ENCODE peak calls at places on chromosomes 3 and 15, in nine cellular contexts. One of them, this sample, is unnamed.

GRCh38 chr3:16142350-16143050 is 32.0 kb upstream of the GALNT15 start:
- DNase-seq in coronary artery: no peak
- DNase-seq in mammary epithelial cell: no peak
- DNase-seq in HepG2: no peak
- DNase-seq in uterus: no peak
- DNase-seq in left lung: no peak
- DNase-seq in heart right ventricle: no peak
- DNase-seq in psoas muscle: no peak
- DNase-seq in dorsolateral prefrontal cortex: no peak
- DNase-seq in this sample: no peak

GRCh38 chr15:51846463-51847230 is 17.2 kb downstream of the TMOD3 start:
- DNase-seq in mammary epithelial cell: peak
- DNase-seq in coronary artery: no peak
- DNase-seq in HepG2: no peak
- DNase-seq in psoas muscle: no peak
- DNase-seq in heart right ventricle: no peak
- DNase-seq in left lung: no peak
- DNase-seq in dorsolateral prefrontal cortex: no peak
- DNase-seq in uterus: no peak
- DNase-seq in this sample: no peak

GRCh38 chr3:192005989-192006388 is 545.0 kb downstream of the PYDC2 start:
- DNase-seq in dorsolateral prefrontal cortex: no peak
- DNase-seq in HepG2: no peak
- DNase-seq in psoas muscle: no peak
- DNase-seq in heart right ventricle: no peak
- DNase-seq in mammary epithelial cell: no peak
- DNase-seq in left lung: no peak
- DNase-seq in coronary artery: no peak
- DNase-seq in uterus: no peak
- DNase-seq in this sample: no peak

GRCh38 chr3:177262396-177262795 is 65.1 kb upstream of the TBL1XR1 start:
- DNase-seq in HepG2: peak
- DNase-seq in mammary epithelial cell: peak
- DNase-seq in left lung: no peak
- DNase-seq in psoas muscle: no peak
- DNase-seq in coronary artery: no peak
- DNase-seq in dorsolateral prefrontal cortex: no peak
- DNase-seq in uterus: no peak
- DNase-seq in heart right ventricle: no peak
- DNase-seq in this sample: no peak

GRCh38 chr3:128349963-128350599 is 116.6 kb downstream of the DNAJB8 start:
- DNase-seq in uterus: no peak
- DNase-seq in psoas muscle: peak
- DNase-seq in HepG2: no peak
- DNase-seq in heart right ventricle: no peak
- DNase-seq in coronary artery: no peak
- DNase-seq in mammary epithelial cell: no peak
- DNase-seq in dorsolateral prefrontal cortex: no peak
- DNase-seq in left lung: no peak
- DNase-seq in this sample: no peak

GRCh38 chr3:55860040-55860439 is 372.9 kb upstream of the WNT5A start:
- DNase-seq in heart right ventricle: no peak
- DNase-seq in psoas muscle: no peak
- DNase-seq in mammary epithelial cell: no peak
- DNase-seq in coronary artery: no peak
- DNase-seq in left lung: no peak
- DNase-seq in HepG2: no peak
- DNase-seq in uterus: no peak
- DNase-seq in dorsolateral prefrontal cortex: no peak
- DNase-seq in this sample: no peak

GRCh38 chr3:32373844-32374243 is 17.8 kb upstream of the CMTM7 start:
- DNase-seq in heart right ventricle: no peak
- DNase-seq in left lung: no peak
- DNase-seq in psoas muscle: no peak
- DNase-seq in uterus: no peak
- DNase-seq in dorsolateral prefrontal cortex: no peak
- DNase-seq in HepG2: no peak
- DNase-seq in coronary artery: no peak
- DNase-seq in mammary epithelial cell: no peak
- DNase-seq in this sample: no peak

GRCh38 chr15:85956515-85957275 is 123.0 kb upstream of the AGBL1 start:
- DNase-seq in heart right ventricle: no peak
- DNase-seq in uterus: no peak
- DNase-seq in psoas muscle: no peak
- DNase-seq in left lung: no peak
- DNase-seq in mammary epithelial cell: no peak
- DNase-seq in dorsolateral prefrontal cortex: no peak
- DNase-seq in HepG2: no peak
- DNase-seq in coronary artery: no peak
- DNase-seq in this sample: no peak

GRCh38 chr15:45689616-45690015 is 54.8 kb downstream of the SQOR start:
- DNase-seq in mammary epithelial cell: no peak
- DNase-seq in heart right ventricle: no peak
- DNase-seq in left lung: no peak
- DNase-seq in HepG2: no peak
- DNase-seq in coronary artery: no peak
- DNase-seq in dorsolateral prefrontal cortex: no peak
- DNase-seq in psoas muscle: no peak
- DNase-seq in uterus: no peak
- DNase-seq in this sample: no peak

GRCh38 chr15:62482715-62483429 is 317.8 kb upstream of the C2CD4B start:
- DNase-seq in HepG2: peak
- DNase-seq in heart right ventricle: no peak
- DNase-seq in coronary artery: no peak
- DNase-seq in psoas muscle: no peak
- DNase-seq in left lung: no peak
- DNase-seq in dorsolateral prefrontal cortex: no peak
- DNase-seq in mammary epithelial cell: peak
- DNase-seq in uterus: no peak
- DNase-seq in this sample: no peak

GRCh38 chr3:67318162-67318561 is 320.1 kb downstream of the KBTBD8 start:
- DNase-seq in HepG2: no peak
- DNase-seq in heart right ventricle: no peak
- DNase-seq in left lung: no peak
- DNase-seq in dorsolateral prefrontal cortex: no peak
- DNase-seq in uterus: no peak
- DNase-seq in coronary artery: no peak
- DNase-seq in mammary epithelial cell: no peak
- DNase-seq in psoas muscle: no peak
- DNase-seq in this sample: no peak

GRCh38 chr3:48402281-48402732 is 27.6 kb downstream of the PLXNB1 start:
- DNase-seq in coronary artery: peak
- DNase-seq in dorsolateral prefrontal cortex: peak
- DNase-seq in HepG2: no peak
- DNase-seq in uterus: peak
- DNase-seq in heart right ventricle: no peak
- DNase-seq in left lung: peak
- DNase-seq in mammary epithelial cell: peak
- DNase-seq in psoas muscle: peak
- DNase-seq in this sample: no peak

GRCh38 chr3:12898980-12899755 is 57.8 kb upstream of the RPL32 start:
- DNase-seq in heart right ventricle: no peak
- DNase-seq in uterus: no peak
- DNase-seq in left lung: no peak
- DNase-seq in mammary epithelial cell: no peak
- DNase-seq in dorsolateral prefrontal cortex: no peak
- DNase-seq in coronary artery: no peak
- DNase-seq in psoas muscle: peak
- DNase-seq in HepG2: no peak
- DNase-seq in this sample: no peak

GRCh38 chr3:196987022-196987421 is 18.4 kb upstream of the PIGZ start:
- DNase-seq in coronary artery: no peak
- DNase-seq in mammary epithelial cell: no peak
- DNase-seq in left lung: no peak
- DNase-seq in psoas muscle: no peak
- DNase-seq in dorsolateral prefrontal cortex: no peak
- DNase-seq in uterus: no peak
- DNase-seq in HepG2: no peak
- DNase-seq in heart right ventricle: no peak
- DNase-seq in this sample: no peak

DNA sequence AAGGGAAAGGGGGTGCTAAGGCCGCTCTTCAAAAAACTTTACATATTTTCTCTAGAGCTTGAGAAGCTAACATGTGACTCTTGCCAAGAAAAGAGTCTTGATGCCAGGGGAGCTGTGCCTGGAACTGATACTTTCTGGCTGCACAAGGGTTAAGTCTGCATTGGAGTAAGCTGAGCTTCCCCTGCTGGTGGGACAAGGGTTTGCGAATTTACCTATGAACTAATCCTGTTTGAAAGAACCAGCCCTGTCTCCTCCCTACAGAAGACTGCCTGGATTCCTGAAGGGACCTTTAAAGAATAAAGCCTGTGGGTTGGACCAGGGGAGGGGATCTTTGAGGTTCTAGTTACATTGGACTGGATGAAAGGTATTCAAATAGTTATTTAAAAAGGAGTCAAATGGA is 58.3 kb upstream of the EPHA3 start:
- DNase-seq in heart right ventricle: no peak
- DNase-seq in HepG2: peak
- DNase-seq in left lung: no peak
- DNase-seq in mammary epithelial cell: no peak
- DNase-seq in dorsolateral prefrontal cortex: no peak
- DNase-seq in coronary artery: no peak
- DNase-seq in psoas muscle: no peak
- DNase-seq in uterus: no peak
- DNase-seq in this sample: no peak
- TF ChIP-seq CTCF in heart right ventricle: no peak
- TF ChIP-seq CTCF in HepG2: peak
- TF ChIP-seq CTCF in left lung: no peak
- TF ChIP-seq CTCF in mammary epithelial cell: peak
- TF ChIP-seq CTCF in dorsolateral prefrontal cortex: no peak
- TF ChIP-seq CTCF in coronary artery: no peak
- TF ChIP-seq CTCF in psoas muscle: no peak
- TF ChIP-seq CTCF in uterus: no peak
- TF ChIP-seq CTCF in this sample: no peak

GRCh38 chr3:46974421-46975227 is 1.9 kb downstream of the CCDC12 start:
- DNase-seq in left lung: no peak
- DNase-seq in heart right ventricle: no peak
- DNase-seq in dorsolateral prefrontal cortex: no peak
- DNase-seq in coronary artery: no peak
- DNase-seq in mammary epithelial cell: no peak
- DNase-seq in HepG2: peak
- DNase-seq in psoas muscle: no peak
- DNase-seq in uterus: no peak
- DNase-seq in this sample: peak
- H3K4me3 ChIP-seq in left lung: peak
- H3K4me3 ChIP-seq in heart right ventricle: peak
- H3K4me3 ChIP-seq in dorsolateral prefrontal cortex: no peak
- H3K4me3 ChIP-seq in coronary artery: peak
- H3K4me3 ChIP-seq in mammary epithelial cell: no peak
- H3K4me3 ChIP-seq in HepG2: peak
- H3K4me3 ChIP-seq in psoas muscle: peak
- H3K4me3 ChIP-seq in uterus: no peak
- H3K4me3 ChIP-seq in this sample: peak

DNA sequence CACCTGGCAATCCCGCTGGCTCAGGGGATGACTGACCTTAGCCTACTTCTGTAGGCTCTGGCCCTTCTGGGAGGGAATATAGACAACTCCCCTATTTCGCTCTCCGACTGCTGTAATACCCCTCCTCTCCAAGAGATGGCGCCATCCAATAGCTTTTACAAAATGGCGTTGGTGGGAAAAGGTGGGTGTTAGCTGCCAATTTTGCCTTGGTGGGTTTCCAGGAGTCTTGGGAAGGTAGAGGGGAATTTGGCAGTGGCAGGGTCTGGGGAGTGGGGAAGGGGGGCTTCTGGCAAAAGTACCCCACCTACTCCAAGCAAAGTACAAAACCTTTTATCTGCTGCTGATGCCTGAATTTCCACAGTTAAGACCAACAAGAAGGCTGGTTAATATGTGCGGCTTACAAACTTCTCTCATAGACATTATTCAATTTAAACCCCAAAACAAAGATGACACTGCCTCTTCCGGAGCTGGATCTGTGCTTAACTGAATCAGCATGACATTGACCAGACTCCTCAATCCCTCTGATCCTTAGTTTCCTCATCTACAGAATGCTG is 62.1 kb downstream of the RASGRF1 start:
- DNase-seq in HepG2: peak
- DNase-seq in coronary artery: no peak
- DNase-seq in heart right ventricle: peak
- DNase-seq in mammary epithelial cell: peak
- DNase-seq in left lung: no peak
- DNase-seq in uterus: no peak
- DNase-seq in dorsolateral prefrontal cortex: peak
- DNase-seq in psoas muscle: no peak
- DNase-seq in this sample: peak
- TF ChIP-seq CTCF in HepG2: peak
- TF ChIP-seq CTCF in coronary artery: peak
- TF ChIP-seq CTCF in heart right ventricle: peak
- TF ChIP-seq CTCF in mammary epithelial cell: peak
- TF ChIP-seq CTCF in left lung: peak
- TF ChIP-seq CTCF in uterus: peak
- TF ChIP-seq CTCF in dorsolateral prefrontal cortex: peak
- TF ChIP-seq CTCF in psoas muscle: peak
- TF ChIP-seq CTCF in this sample: peak

GRCh38 chr3:11671648-11672100 is 28.0 kb upstream of the VGLL4 start:
- DNase-seq in psoas muscle: no peak
- DNase-seq in mammary epithelial cell: no peak
- DNase-seq in coronary artery: no peak
- DNase-seq in HepG2: no peak
- DNase-seq in left lung: no peak
- DNase-seq in heart right ventricle: peak
- DNase-seq in dorsolateral prefrontal cortex: peak
- DNase-seq in uterus: no peak
- DNase-seq in this sample: peak

GRCh38 chr3:11665331-11665730 is 21.6 kb upstream of the VGLL4 start:
- DNase-seq in coronary artery: no peak
- DNase-seq in heart right ventricle: no peak
- DNase-seq in dorsolateral prefrontal cortex: no peak
- DNase-seq in mammary epithelial cell: no peak
- DNase-seq in uterus: no peak
- DNase-seq in HepG2: no peak
- DNase-seq in psoas muscle: no peak
- DNase-seq in left lung: no peak
- DNase-seq in this sample: no peak

GRCh38 chr3:11672396-11672795 is 28.7 kb upstream of the VGLL4 start:
- DNase-seq in mammary epithelial cell: no peak
- DNase-seq in coronary artery: no peak
- DNase-seq in heart right ventricle: no peak
- DNase-seq in uterus: no peak
- DNase-seq in left lung: no peak
- DNase-seq in psoas muscle: no peak
- DNase-seq in HepG2: no peak
- DNase-seq in dorsolateral prefrontal cortex: no peak
- DNase-seq in this sample: no peak

GRCh38 chr3:11668243-11669232 is 24.8 kb upstream of the VGLL4 start:
- DNase-seq in psoas muscle: no peak
- DNase-seq in mammary epithelial cell: no peak
- DNase-seq in coronary artery: no peak
- DNase-seq in uterus: no peak
- DNase-seq in heart right ventricle: no peak
- DNase-seq in HepG2: no peak
- DNase-seq in dorsolateral prefrontal cortex: peak
- DNase-seq in left lung: no peak
- DNase-seq in this sample: no peak
- H3K4me3 ChIP-seq in psoas muscle: no peak
- H3K4me3 ChIP-seq in mammary epithelial cell: no peak
- H3K4me3 ChIP-seq in coronary artery: no peak
- H3K4me3 ChIP-seq in uterus: no peak
- H3K4me3 ChIP-seq in heart right ventricle: no peak
- H3K4me3 ChIP-seq in HepG2: no peak
- H3K4me3 ChIP-seq in dorsolateral prefrontal cortex: no peak
- H3K4me3 ChIP-seq in left lung: no peak
- H3K4me3 ChIP-seq in this sample: no peak

This sample was measured in heart left ventricle.